ENCODE peak calls at places on chromosome 21, in four cellular contexts. W is NAMALWA, F is AG09309, T is GM13976. M is an unnamed sample.

GRCh38 chr21:42524341-42525227 is 10.9 kb downstream of the SLC37A1 start:
- DNase-seq in F (peak; percentile 10), T (peak; percentile 82), W (peak; percentile 86), M (peak; percentile 91)

GRCh38 chr21:31911138-31911907 is 38.5 kb downstream of the HUNK start:
- DNase-seq in W (no peak), F (peak; percentile 83), T (no peak), M (no peak)

GRCh38 chr21:46489162-46489663 is 30.5 kb downstream of the DIP2A start:
- DNase-seq in F (no peak), W (no peak), T (no peak), M (no peak)

GRCh38 chr21:22395965-22396364 is 1397.8 kb downstream of the NCAM2 start:
- DNase-seq in T (no peak), F (no peak), W (no peak), M (no peak)

GRCh38 chr21:37182222-37182621 is 84.9 kb downstream of the VPS26C start:
- DNase-seq in T (no peak), W (no peak), F (no peak), M (no peak)

GRCh38 chr21:37060296-37060695 is 12.6 kb downstream of the PIGP start:
- DNase-seq in F (peak; percentile 88), W (peak; percentile 32), T (no peak), M (no peak)

GRCh38 chr21:46564391-46564790 is 40.5 kb downstream of the S100B start:
- DNase-seq in F (no peak), W (no peak), T (peak; percentile 12), M (no peak)

GRCh38 chr21:18913914-18914313 is 510.3 kb upstream of the TMPRSS15 start:
- DNase-seq in F (no peak), W (no peak), T (no peak), M (no peak)

GRCh38 chr21:16535100-16535418 is 805.3 kb downstream of the USP25 start:
- DNase-seq in T (no peak), F (peak; percentile 67), W (no peak), M (no peak)

GRCh38 chr21:42629856-42630410 is 23.5 kb upstream of the PDE9A start:
- DNase-seq in T (no peak), F (no peak), W (no peak), M (no peak)

GRCh38 chr21:32782698-32783097 is 11.1 kb upstream of the PAXBP1 start:
- DNase-seq in T (no peak), F (no peak), W (no peak), M (no peak)

GRCh38 chr21:27425574-27425973 is 458.7 kb upstream of the ADAMTS5 start:
- DNase-seq in T (no peak), F (peak; percentile 35), W (no peak), M (no peak)

GRCh38 chr21:41583274-41583790 is 75.4 kb upstream of the TMPRSS2 start:
- DNase-seq in F (no peak), T (no peak), W (no peak), M (no peak)

GRCh38 chr21:31182231-31183129 is 144.2 kb upstream of the KRTAP19-8 start:
- DNase-seq in W (no peak), T (no peak), F (no peak), M (no peak)

GRCh38 chr21:34890724-34891609 is 158.1 kb downstream of the RUNX1 start:
- DNase-seq in T (peak; percentile 23), F (no peak), W (no peak), M (no peak)